ENCODE peak calls at places on chromosome 15, in five cellular contexts. One of them, this sample, is unnamed.

GRCh38 chr15:78718842-78719241 is 77.8 kb upstream of the CHRNB4 start:
- DNase-seq in endothelial cell: no peak
- DNase-seq in lower leg skin: no peak
- DNase-seq in stomach: no peak
- DNase-seq in uterus: no peak
- DNase-seq in this sample: no peak

GRCh38 chr15:69145694-69146492 is 14.5 kb upstream of the GLCE start:
- DNase-seq in endothelial cell: no peak
- DNase-seq in lower leg skin: no peak
- DNase-seq in stomach: no peak
- DNase-seq in uterus: no peak
- DNase-seq in this sample: no peak

GRCh38 chr15:69954726-69955125 is 143.0 kb downstream of the TLE3 start:
- DNase-seq in endothelial cell: no peak
- DNase-seq in lower leg skin: no peak
- DNase-seq in stomach: no peak
- DNase-seq in uterus: no peak
- DNase-seq in this sample: no peak

GRCh38 chr15:35376701-35377100 is 169.3 kb downstream of the DPH6 start:
- DNase-seq in endothelial cell: no peak
- DNase-seq in lower leg skin: no peak
- DNase-seq in stomach: no peak
- DNase-seq in uterus: no peak
- DNase-seq in this sample: no peak

GRCh38 chr15:66564136-66565041 is 1.4 kb downstream of the LCTL start:
- DNase-seq in endothelial cell: no peak
- DNase-seq in lower leg skin: no peak
- DNase-seq in stomach: no peak
- DNase-seq in uterus: no peak
- DNase-seq in this sample: no peak

GRCh38 chr15:55555089-55555488 is 33.1 kb downstream of the PYGO1 start:
- DNase-seq in endothelial cell: no peak
- DNase-seq in lower leg skin: no peak
- DNase-seq in stomach: no peak
- DNase-seq in uterus: no peak
- DNase-seq in this sample: no peak

GRCh38 chr15:48577495-48577894 is 68.0 kb downstream of the FBN1 start:
- DNase-seq in endothelial cell: no peak
- DNase-seq in lower leg skin: no peak
- DNase-seq in stomach: no peak
- DNase-seq in uterus: no peak
- DNase-seq in this sample: no peak

GRCh38 chr15:75842722-75843617 is at the start of gene UBE2Q2:
- DNase-seq in endothelial cell: peak; percentile 66
- DNase-seq in lower leg skin: peak; percentile 34
- DNase-seq in stomach: peak; percentile 63
- DNase-seq in uterus: peak; percentile 72
- DNase-seq in this sample: peak; percentile 66

GRCh38 chr15:71669688-71670087 is 140.7 kb upstream of the NR2E3 start:
- DNase-seq in endothelial cell: no peak
- DNase-seq in lower leg skin: no peak
- DNase-seq in stomach: no peak
- DNase-seq in uterus: no peak
- DNase-seq in this sample: no peak

GRCh38 chr15:32683231-32683630 is 34.6 kb upstream of the GREM1 start:
- DNase-seq in endothelial cell: no peak
- DNase-seq in lower leg skin: no peak
- DNase-seq in stomach: no peak
- DNase-seq in uterus: no peak
- DNase-seq in this sample: no peak

GRCh38 chr15:88470625-88471372 is 3.3 kb downstream of the MRPS11 start:
- DNase-seq in endothelial cell: no peak
- DNase-seq in lower leg skin: no peak
- DNase-seq in stomach: no peak
- DNase-seq in uterus: no peak
- DNase-seq in this sample: no peak

GRCh38 chr15:96064351-96064756 is 266.1 kb upstream of the NR2F2 start:
- DNase-seq in endothelial cell: no peak
- DNase-seq in lower leg skin: no peak
- DNase-seq in stomach: no peak
- DNase-seq in uterus: no peak
- DNase-seq in this sample: no peak

GRCh38 chr15:78205856-78206255 is 28.5 kb downstream of the ACSBG1 start:
- DNase-seq in endothelial cell: no peak
- DNase-seq in lower leg skin: peak; percentile 12
- DNase-seq in stomach: peak; percentile 23
- DNase-seq in uterus: no peak
- DNase-seq in this sample: no peak

GRCh38 chr15:90750186-90750585 is 33.0 kb downstream of the BLM start:
- DNase-seq in endothelial cell: no peak
- DNase-seq in lower leg skin: no peak
- DNase-seq in stomach: no peak
- DNase-seq in uterus: no peak
- DNase-seq in this sample: no peak

GRCh38 chr15:80584561-80584964 is 110.5 kb upstream of the ABHD17C start:
- DNase-seq in endothelial cell: no peak
- DNase-seq in lower leg skin: no peak
- DNase-seq in stomach: peak; percentile 31
- DNase-seq in uterus: no peak
- DNase-seq in this sample: no peak

GRCh38 chr15:75192307-75192706 is 9.4 kb upstream of the C15orf39 start:
- DNase-seq in endothelial cell: no peak
- DNase-seq in lower leg skin: no peak
- DNase-seq in stomach: no peak
- DNase-seq in uterus: no peak
- DNase-seq in this sample: no peak

GRCh38 chr15:52670087-52670486 is 9.1 kb downstream of the ATOSA start:
- DNase-seq in endothelial cell: no peak
- DNase-seq in lower leg skin: no peak
- DNase-seq in stomach: no peak
- DNase-seq in uterus: no peak
- DNase-seq in this sample: no peak

GRCh38 chr15:101207867-101208288 is 44.0 kb downstream of the CHSY1 start:
- DNase-seq in endothelial cell: no peak
- DNase-seq in lower leg skin: peak; percentile 76
- DNase-seq in stomach: peak; percentile 42
- DNase-seq in uterus: no peak
- DNase-seq in this sample: no peak

GRCh38 chr15:38564557-38565286 is at the start of gene RASGRP1:
- DNase-seq in endothelial cell: peak; percentile 67
- DNase-seq in lower leg skin: no peak
- DNase-seq in stomach: peak; percentile 73
- DNase-seq in uterus: peak; percentile 41
- DNase-seq in this sample: peak; percentile 56

GRCh38 chr15:23401627-23402026 is 45.4 kb downstream of the GOLGA6L2 start:
- DNase-seq in endothelial cell: no peak
- DNase-seq in lower leg skin: no peak
- DNase-seq in stomach: no peak
- DNase-seq in uterus: no peak
- DNase-seq in this sample: no peak

GRCh38 chr15:101068523-101068960 is 149.4 kb downstream of the LRRK1 start:
- DNase-seq in endothelial cell: no peak
- DNase-seq in lower leg skin: no peak
- DNase-seq in stomach: no peak
- DNase-seq in uterus: no peak
- DNase-seq in this sample: no peak

GRCh38 chr15:89482139-89482538 is 14.2 kb downstream of the RHCG start:
- DNase-seq in endothelial cell: no peak
- DNase-seq in lower leg skin: no peak
- DNase-seq in stomach: no peak
- DNase-seq in uterus: no peak
- DNase-seq in this sample: no peak

GRCh38 chr15:59918994-59919951 is 84.8 kb upstream of the FOXB1 start:
- DNase-seq in endothelial cell: no peak
- DNase-seq in lower leg skin: no peak
- DNase-seq in stomach: no peak
- DNase-seq in uterus: no peak
- DNase-seq in this sample: no peak

GRCh38 chr15:97077930-97078329 is 747.4 kb downstream of the NR2F2 start:
- DNase-seq in endothelial cell: no peak
- DNase-seq in lower leg skin: no peak
- DNase-seq in stomach: no peak
- DNase-seq in uterus: no peak
- DNase-seq in this sample: no peak

GRCh38 chr15:79047676-79048439 is 42.7 kb downstream of the RASGRF1 start:
- DNase-seq in endothelial cell: no peak
- DNase-seq in lower leg skin: no peak
- DNase-seq in stomach: no peak
- DNase-seq in uterus: no peak
- DNase-seq in this sample: no peak

GRCh38 chr15:101150723-101151040 is 101.2 kb downstream of the CHSY1 start:
- DNase-seq in endothelial cell: no peak
- DNase-seq in lower leg skin: no peak
- DNase-seq in stomach: no peak
- DNase-seq in uterus: no peak
- DNase-seq in this sample: no peak

GRCh38 chr15:80339601-80340000 is 64.6 kb upstream of the ARNT2 start:
- DNase-seq in endothelial cell: no peak
- DNase-seq in lower leg skin: no peak
- DNase-seq in stomach: no peak
- DNase-seq in uterus: no peak
- DNase-seq in this sample: no peak

GRCh38 chr15:70086636-70087035 is 11.1 kb downstream of the TLE3 start:
- DNase-seq in endothelial cell: no peak
- DNase-seq in lower leg skin: no peak
- DNase-seq in stomach: no peak
- DNase-seq in uterus: no peak
- DNase-seq in this sample: no peak

GRCh38 chr15:52857937-52858336 is 67.8 kb upstream of the ONECUT1 start:
- DNase-seq in endothelial cell: no peak
- DNase-seq in lower leg skin: no peak
- DNase-seq in stomach: no peak
- DNase-seq in uterus: no peak
- DNase-seq in this sample: no peak

GRCh38 chr15:97645758-97646157 is 314.7 kb upstream of the ARRDC4 start:
- DNase-seq in endothelial cell: no peak
- DNase-seq in lower leg skin: no peak
- DNase-seq in stomach: no peak
- DNase-seq in uterus: no peak
- DNase-seq in this sample: no peak

GRCh38 chr15:77421370-77421700 is 647 bp downstream of the HMG20A start:
- DNase-seq in endothelial cell: peak; percentile 15
- DNase-seq in lower leg skin: no peak
- DNase-seq in stomach: no peak
- DNase-seq in uterus: no peak
- DNase-seq in this sample: no peak

GRCh38 chr15:85710340-85710842 is 84.3 kb downstream of the KLHL25 start:
- DNase-seq in endothelial cell: no peak
- DNase-seq in lower leg skin: no peak
- DNase-seq in stomach: no peak
- DNase-seq in uterus: no peak
- DNase-seq in this sample: no peak
- TF ChIP-seq CTCF in endothelial cell: no peak
- TF ChIP-seq CTCF in lower leg skin: no peak
- TF ChIP-seq CTCF in stomach: no peak
- TF ChIP-seq CTCF in uterus: no peak
- TF ChIP-seq CTCF in this sample: no peak

GRCh38 chr15:85412956-85413854 is 32.8 kb downstream of the AKAP13 start:
- DNase-seq in endothelial cell: peak; percentile 11
- DNase-seq in lower leg skin: peak; percentile 65
- DNase-seq in stomach: peak; percentile 65
- DNase-seq in uterus: peak; percentile 41
- DNase-seq in this sample: no peak
- TF ChIP-seq CTCF in endothelial cell: no peak
- TF ChIP-seq CTCF in lower leg skin: no peak
- TF ChIP-seq CTCF in stomach: peak; percentile 21
- TF ChIP-seq CTCF in uterus: no peak
- TF ChIP-seq CTCF in this sample: no peak

DNA sequence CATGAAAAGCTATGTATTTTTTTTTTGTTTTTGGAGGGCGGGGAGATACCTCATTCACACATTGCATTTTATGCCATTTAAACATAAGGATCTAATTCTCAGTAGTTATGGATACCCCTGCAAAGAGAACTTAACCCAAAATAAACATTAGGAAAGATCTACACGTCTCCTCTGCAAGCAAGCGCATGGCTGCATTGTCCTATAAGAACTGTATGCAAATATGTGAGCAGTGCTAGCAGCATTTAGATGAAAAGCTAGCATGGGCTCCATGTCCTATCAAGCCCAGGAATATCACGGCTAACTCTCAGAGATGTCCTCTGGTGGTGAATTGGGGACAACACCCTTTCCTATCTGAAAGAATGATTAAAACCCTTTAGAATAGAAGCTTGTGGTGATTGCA is 292.8 kb downstream of the MEX3B start:
- DNase-seq in endothelial cell: no peak
- DNase-seq in lower leg skin: no peak
- DNase-seq in stomach: no peak
- DNase-seq in uterus: no peak
- DNase-seq in this sample: no peak
- TF ChIP-seq CTCF in endothelial cell: no peak
- TF ChIP-seq CTCF in lower leg skin: no peak
- TF ChIP-seq CTCF in stomach: no peak
- TF ChIP-seq CTCF in uterus: no peak
- TF ChIP-seq CTCF in this sample: peak; percentile 16

GRCh38 chr15:82307714-82308081 is 41.6 kb downstream of the GOLGA6L10 start:
- DNase-seq in endothelial cell: no peak
- DNase-seq in lower leg skin: no peak
- DNase-seq in stomach: no peak
- DNase-seq in uterus: no peak
- DNase-seq in this sample: no peak
- TF ChIP-seq CTCF in endothelial cell: no peak
- TF ChIP-seq CTCF in lower leg skin: no peak
- TF ChIP-seq CTCF in stomach: no peak
- TF ChIP-seq CTCF in uterus: no peak
- TF ChIP-seq CTCF in this sample: no peak